ENCODE peak calls at places on chromosomes 2 and 18, in six cellular contexts. B is right atrium auricular region, I is heart right ventricle, F is astrocyte of the spinal cord, J is BJ, E is foreskin fibroblast. Q is an unnamed sample.

GRCh38 chr2:233830111-233830760 is 24.1 kb downstream of the HJURP start:
- DNase-seq in B (no peak), I (no peak), F (no peak), J (no peak), E (no peak), Q (no peak)

GRCh38 chr2:217859926-217860325 is 142.9 kb downstream of the TNS1 start:
- DNase-seq in B (no peak), I (no peak), F (no peak), J (no peak), E (no peak), Q (no peak)

GRCh38 chr2:205358351-205358815 is 323.9 kb upstream of the NRP2 start:
- DNase-seq in B (no peak), I (no peak), F (peak; percentile 18), J (peak; percentile 41), E (peak; percentile 54), Q (no peak)

GRCh38 chr2:43842866-43843226 is 4.1 kb downstream of the ABCG8 start:
- DNase-seq in B (no peak), I (no peak), F (no peak), J (no peak), E (no peak), Q (no peak)

GRCh38 chr2:195859513-195859912 is 202.5 kb downstream of the SLC39A10 start:
- DNase-seq in B (no peak), I (no peak), F (no peak), J (no peak), E (no peak), Q (no peak)

GRCh38 chr2:3212984-3213383 is 164.6 kb downstream of the EIPR1 start:
- DNase-seq in B (no peak), I (no peak), F (no peak), J (no peak), E (no peak), Q (no peak)

GRCh38 chr2:65388051-65388531 is 44.3 kb downstream of the SPRED2 start:
- DNase-seq in B (no peak), I (no peak), F (no peak), J (no peak), E (no peak), Q (no peak)

GRCh38 chr2:71784734-71785549 is 331.6 kb downstream of the DYSF start:
- DNase-seq in B (peak; percentile 55), I (peak; percentile 2), F (no peak), J (no peak), E (peak; percentile 49), Q (no peak)

GRCh38 chr18:44232500-44232899 is 448.2 kb upstream of the SETBP1 start:
- DNase-seq in B (no peak), I (no peak), F (no peak), J (no peak), E (no peak), Q (no peak)

GRCh38 chr2:52810460-52810859 is 957.1 kb upstream of the CHAC2 start:
- DNase-seq in B (no peak), I (no peak), F (peak; percentile 45), J (no peak), E (peak; percentile 2), Q (no peak)

GRCh38 chr2:129912871-129913694 is 66.4 kb upstream of the RAB6C start:
- DNase-seq in B (peak; percentile 40), I (no peak), F (no peak), J (no peak), E (no peak), Q (no peak)

GRCh38 chr2:241592126-241592845 is 33.7 kb downstream of the BOK start:
- DNase-seq in B (no peak), I (no peak), F (no peak), J (no peak), E (no peak), Q (no peak)

GRCh38 chr18:37544713-37545112 is 20.9 kb downstream of the CELF4 start:
- DNase-seq in B (no peak), I (peak; percentile 27), F (no peak), J (no peak), E (no peak), Q (no peak)

GRCh38 chr18:13246121-13246520 is 27.6 kb downstream of the LDLRAD4 start:
- DNase-seq in B (no peak), I (no peak), F (no peak), J (no peak), E (no peak), Q (no peak)

GRCh38 chr2:102253753-102254150 is 57.6 kb upstream of the IL1RL1 start:
- DNase-seq in B (no peak), I (no peak), F (peak; percentile 23), J (no peak), E (peak; percentile 27), Q (no peak)

GRCh38 chr2:55883339-55883738 is 40.2 kb downstream of the EFEMP1 start:
- DNase-seq in B (no peak), I (peak; percentile 16), F (no peak), J (no peak), E (peak; percentile 78), Q (no peak)

GRCh38 chr18:31598021-31598805 is 6.5 kb downstream of the TTR start:
- DNase-seq in B (no peak), I (no peak), F (no peak), J (no peak), E (no peak), Q (no peak)

GRCh38 chr2:120397362-120397811 is 51.5 kb downstream of the INHBB start:
- DNase-seq in B (no peak), I (no peak), F (no peak), J (peak; percentile 77), E (peak; percentile 59), Q (no peak)

GRCh38 chr2:148876589-148877402 is 1.8 kb downstream of the KIF5C start:
- DNase-seq in B (no peak), I (no peak), F (no peak), J (no peak), E (peak; percentile 9), Q (peak; percentile 69)

GRCh38 chr2:32963941-32964340 is 17.2 kb downstream of the LTBP1 start:
- DNase-seq in B (no peak), I (no peak), F (peak; percentile 25), J (peak; percentile 57), E (peak; percentile 86), Q (no peak)

GRCh38 chr2:68756178-68756577 is 21.6 kb downstream of the ARHGAP25 start:
- DNase-seq in B (no peak), I (no peak), F (no peak), J (no peak), E (peak; percentile 6), Q (no peak)

GRCh38 chr18:13500227-13500865 is 226.0 kb downstream of the FAM210A start:
- DNase-seq in B (peak; percentile 78), I (peak; percentile 59), F (peak; percentile 87), J (peak; percentile 39), E (peak; percentile 31), Q (peak; percentile 27)

GRCh38 chr18:35458677-35459441 is 38.9 kb downstream of the INO80C start:
- DNase-seq in B (peak; percentile 83), I (peak; percentile 77), F (peak; percentile 76), J (peak; percentile 14), E (peak; percentile 77), Q (no peak)

GRCh38 chr2:15569658-15570615 is 8.8 kb upstream of the NBAS start:
- DNase-seq in B (no peak), I (no peak), F (no peak), J (no peak), E (no peak), Q (peak; percentile 25)

GRCh38 chr2:19775315-19775714 is 126.5 kb downstream of the TTC32 start:
- DNase-seq in B (no peak), I (no peak), F (no peak), J (no peak), E (no peak), Q (no peak)

GRCh38 chr2:211957799-211958198 is 580.8 kb downstream of the ERBB4 start:
- DNase-seq in B (no peak), I (no peak), F (no peak), J (no peak), E (no peak), Q (no peak)

GRCh38 chr2:72175636-72176035 is 28.0 kb upstream of the CYP26B1 start:
- DNase-seq in B (no peak), I (no peak), F (no peak), J (no peak), E (no peak), Q (no peak)

GRCh38 chr2:161166538-161167409 is 6.5 kb downstream of the TANK start:
- DNase-seq in B (no peak), I (no peak), F (peak; percentile 55), J (no peak), E (no peak), Q (no peak)

GRCh38 chr18:8706981-8707940 is 1.9 kb downstream of the MTCL1 start:
- DNase-seq in B (no peak), I (peak; percentile 23), F (peak; percentile 79), J (no peak), E (peak; percentile 66), Q (peak; percentile 64)

DNA sequence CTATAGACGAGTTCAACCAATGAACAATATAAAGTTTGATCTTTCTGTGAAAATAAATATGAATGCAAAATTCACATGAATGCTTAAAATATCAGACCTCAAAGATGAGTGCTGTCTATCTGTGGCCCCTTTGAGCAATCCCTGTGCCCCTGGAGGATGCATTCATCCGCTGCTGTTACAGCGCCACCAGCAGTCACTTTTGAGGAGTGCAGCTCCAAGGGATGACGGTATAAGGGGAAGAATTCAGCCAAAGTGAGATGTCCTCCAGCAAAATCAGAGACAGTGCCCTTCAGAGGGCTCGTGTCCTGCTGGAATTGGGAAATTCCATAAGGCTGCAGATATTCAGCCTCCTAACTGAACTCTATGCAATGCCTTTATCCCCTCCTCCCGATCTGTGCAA is 12.0 kb upstream of the CHRNA1 start:
- DNase-seq in B (no peak), I (no peak), F (no peak), J (no peak), E (peak; percentile 51), Q (no peak)
- TF ChIP-seq CTCF in B (no peak), I (no peak), F (peak; percentile 46), J (peak; percentile 68), E (peak; percentile 69), Q (no peak)

GRCh38 chr2:201116959-201117734 is 1.2 kb downstream of the CFLAR start:
- DNase-seq in B (peak; percentile 89), I (peak; percentile 70), F (peak; percentile 87), J (no peak), E (peak; percentile 90), Q (no peak)

GRCh38 chr2:201120500-201120899 is 4.5 kb downstream of the CFLAR start:
- DNase-seq in B (no peak), I (no peak), F (no peak), J (no peak), E (no peak), Q (no peak)

GRCh38 chr2:201118957-201119848 is 3.2 kb downstream of the CFLAR start:
- DNase-seq in B (no peak), I (no peak), F (peak; percentile 69), J (no peak), E (peak; percentile 58), Q (no peak)

GRCh38 chr2:201116115-201116958 is at the start of gene CFLAR:
- DNase-seq in B (peak; percentile 83), I (peak; percentile 82), F (peak; percentile 85), J (no peak), E (peak; percentile 80), Q (peak; percentile 55)

GRCh38 chr2:201118121-201118956 is 2.4 kb downstream of the CFLAR start:
- DNase-seq in B (peak; percentile 95), I (peak; percentile 92), F (peak; percentile 85), J (no peak), E (peak; percentile 90), Q (peak; percentile 69)
- TF ChIP-seq CTCF in B (peak; percentile 68), I (peak; percentile 70), F (peak; percentile 52), J (peak; percentile 49), E (peak; percentile 10), Q (no peak)

GRCh38 chr18:28571929-28572328 is 395.0 kb upstream of the CDH2 start:
- DNase-seq in B (no peak), I (no peak), F (no peak), J (no peak), E (no peak), Q (no peak)
- TF ChIP-seq CTCF in B (no peak), I (no peak), F (no peak), J (no peak), E (no peak), Q (no peak)

GRCh38 chr2:175463639-175464310 is 282.3 kb upstream of the ATP5MC3 start:
- DNase-seq in B (no peak), I (no peak), F (no peak), J (no peak), E (no peak), Q (no peak)
- TF ChIP-seq CTCF in B (no peak), I (no peak), F (no peak), J (no peak), E (no peak), Q (no peak)